ENCODE peak calls at places on chromosomes 4 and X, in nine cellular contexts. I is ACHN; G is activated T-helper 9 cell treated with anti-CD3 and anti-CD28 coated beads, Interleukin-2, amount 50 U/mL, for 16 hours; R is M059J; H is AG08396; T is astrocyte of the hippocampus; E is H54; D is astrocyte; O is H4. P is an unnamed sample.

GRCh38 chr4:176323511-176324160 is 3.9 kb downstream of the SPCS3 start:
- DNase-seq in H (no peak), G (no peak), D (no peak), O (no peak), I (no peak), E (no peak), R (no peak), T (no peak), P (no peak)

GRCh38 chr4:53640576-53641459 is 49.5 kb upstream of the LNX1 start:
- DNase-seq in R (no peak), I (no peak), G (no peak), T (peak; percentile 82), O (no peak), H (no peak), E (no peak), D (no peak), P (no peak)

GRCh38 chr4:57191523-57192034 is 81.4 kb upstream of the IGFBP7 start:
- DNase-seq in I (no peak), R (peak; percentile 4), G (no peak), O (no peak), H (no peak), T (peak; percentile 63), D (peak; percentile 17), E (no peak), P (no peak)

GRCh38 chrX:79146552-79147390 is 2.3 kb downstream of the GPR174 start:
- DNase-seq in I (no peak), H (no peak), E (no peak), O (no peak), G (no peak), D (no peak), R (no peak), T (no peak), P (no peak)

GRCh38 chrX:15468036-15468435 is 25.1 kb downstream of the PIR start:
- DNase-seq in R (peak; percentile 44), E (no peak), H (peak; percentile 19), T (peak; percentile 48), D (peak; percentile 27), G (no peak), O (peak; percentile 28), I (no peak), P (no peak)

GRCh38 chrX:124231454-124231853 is 101.0 kb upstream of the TEX13D start:
- DNase-seq in R (no peak), O (no peak), G (no peak), H (no peak), I (no peak), D (no peak), T (peak; percentile 20), E (no peak), P (no peak)

GRCh38 chrX:1094934-1095333 is 117.5 kb downstream of the CRLF2 start:
- DNase-seq in I (no peak), D (no peak), H (no peak), E (no peak), G (no peak), O (no peak), R (no peak), T (no peak), P (no peak)

GRCh38 chr4:150971901-150972300 is 43.2 kb downstream of the LRBA start:
- DNase-seq in D (no peak), G (no peak), T (no peak), R (no peak), E (no peak), I (peak; percentile 9), H (no peak), O (no peak), P (no peak)

GRCh38 chr4:123832173-123833026 is 435.8 kb downstream of the SPRY1 start:
- DNase-seq in H (peak; percentile 76), O (peak; percentile 97), I (peak; percentile 93), E (peak; percentile 22), D (peak; percentile 100), R (peak; percentile 97), G (no peak), T (peak; percentile 96), P (peak; percentile 70)

GRCh38 chrX:135688137-135688536 is 25.3 kb upstream of the CT45A1 start:
- DNase-seq in D (no peak), G (no peak), H (no peak), R (no peak), T (no peak), O (no peak), E (no peak), I (no peak), P (no peak)

GRCh38 chr4:25439913-25440477 is 62.9 kb downstream of the ANAPC4 start:
- DNase-seq in D (peak; percentile 40), G (no peak), I (peak; percentile 71), T (peak; percentile 89), E (peak; percentile 38), R (peak; percentile 59), O (peak; percentile 70), H (peak; percentile 75), P (peak; percentile 33)

GRCh38 chr4:7410470-7410869 is 24.3 kb downstream of the PSAPL1 start:
- DNase-seq in G (no peak), H (no peak), T (no peak), O (no peak), R (no peak), D (peak; percentile 40), I (no peak), E (no peak), P (no peak)

GRCh38 chrX:97637289-97637688 is 753.6 kb downstream of the RPA4 start:
- DNase-seq in D (no peak), O (no peak), I (no peak), T (no peak), H (no peak), R (no peak), E (no peak), G (no peak), P (no peak)

GRCh38 chrX:79095441-79096338 is 48.8 kb upstream of the GPR174 start:
- DNase-seq in E (no peak), O (no peak), D (no peak), T (no peak), G (no peak), H (no peak), R (no peak), I (no peak), P (no peak)

GRCh38 chr4:15031993-15032660 is 29.8 kb downstream of the CPEB2 start:
- DNase-seq in D (peak; percentile 51), O (no peak), G (no peak), I (no peak), T (no peak), R (peak; percentile 59), H (no peak), E (no peak), P (no peak)